ENCODE peak calls at places on chromosomes 3 and 15, in four cellular contexts. J, V, P and O are unnamed samples.

GRCh38 chr3:150268426-150269321 is 139.4 kb upstream of the TSC22D2 start:
- DNase-seq in J (no peak), V (no peak), P (no peak), O (no peak)

GRCh38 chr3:24773798-24774197 is 279.1 kb upstream of the THRB start:
- DNase-seq in J (peak; percentile 46), V (no peak), P (peak; percentile 35), O (no peak)

GRCh38 chr3:169323580-169324453 is 339.7 kb downstream of the MECOM start:
- DNase-seq in J (no peak), V (no peak), P (no peak), O (no peak)

GRCh38 chr3:129486057-129487035 is 42.1 kb upstream of the RHO start:
- DNase-seq in J (no peak), V (no peak), P (no peak), O (no peak)

GRCh38 chr15:63677778-63678177 is 80.6 kb downstream of the FBXL22 start:
- DNase-seq in J (no peak), V (no peak), P (no peak), O (no peak)

GRCh38 chr15:101121511-101122090 is 130.2 kb downstream of the CHSY1 start:
- DNase-seq in J (no peak), V (peak; percentile 33), P (peak; percentile 53), O (no peak)

GRCh38 chr3:45803252-45803935 is 7.1 kb upstream of the SLC6A20 start:
- DNase-seq in J (no peak), V (no peak), P (no peak), O (no peak)

GRCh38 chr3:10777627-10778026 is 38.4 kb upstream of the SLC6A11 start:
- DNase-seq in J (no peak), V (no peak), P (no peak), O (no peak)

GRCh38 chr15:85580914-85581313 is 200.5 kb downstream of the AKAP13 start:
- DNase-seq in J (no peak), V (peak; percentile 16), P (no peak), O (no peak)

GRCh38 chr3:175951047-175951694 is 1092.0 kb downstream of the NAALADL2 start:
- DNase-seq in J (no peak), V (no peak), P (no peak), O (no peak)

GRCh38 chr15:51751687-51752683 is 588 bp downstream of the TMOD2 start:
- DNase-seq in J (no peak), V (no peak), P (peak; percentile 82), O (no peak)

GRCh38 chr3:30644615-30645014 is 38.2 kb downstream of the TGFBR2 start:
- DNase-seq in J (no peak), V (peak; percentile 79), P (no peak), O (no peak)

GRCh38 chr3:88000853-88001252 is 58.0 kb downstream of the CGGBP1 start:
- DNase-seq in J (no peak), V (no peak), P (no peak), O (no peak)

GRCh38 chr15:89649716-89650115 is 5.6 kb downstream of the KIF7 start:
- DNase-seq in J (no peak), V (no peak), P (no peak), O (no peak)

GRCh38 chr3:61812517-61812916 is 251.1 kb downstream of the PTPRG start:
- DNase-seq in J (no peak), V (no peak), P (no peak), O (no peak)

GRCh38 chr3:149330609-149331008 is 2.8 kb downstream of the TM4SF18 start:
- DNase-seq in J (no peak), V (no peak), P (peak; percentile 9), O (no peak)

GRCh38 chr15:51076898-51077564 is 17.7 kb downstream of the TNFAIP8L3 start:
- DNase-seq in J (no peak), V (no peak), P (no peak), O (no peak)

GRCh38 chr15:54620916-54621315 is 575.8 kb downstream of the RSL24D1 start:
- DNase-seq in J (no peak), V (no peak), P (no peak), O (no peak)

GRCh38 chr15:94395626-94396025 is 164.3 kb downstream of the MCTP2 start:
- DNase-seq in J (peak; percentile 1), V (no peak), P (no peak), O (no peak)

GRCh38 chr3:242986-243706 is 46.6 kb downstream of the CHL1 start:
- DNase-seq in J (no peak), V (no peak), P (no peak), O (no peak)

GRCh38 chr15:34708422-34708821 is 46.4 kb downstream of the GJD2 start:
- DNase-seq in J (no peak), V (no peak), P (peak; percentile 51), O (no peak)

GRCh38 chr15:63615935-63616334 is 18.7 kb downstream of the FBXL22 start:
- DNase-seq in J (no peak), V (no peak), P (no peak), O (no peak)

GRCh38 chr15:85531083-85531482 is 150.7 kb downstream of the AKAP13 start:
- DNase-seq in J (no peak), V (no peak), P (no peak), O (no peak)

GRCh38 chr3:170111147-170111771 is 70.3 kb downstream of the PHC3 start:
- DNase-seq in J (no peak), V (no peak), P (no peak), O (no peak)

GRCh38 chr3:120147072-120147871 is 53.0 kb upstream of the GSK3B start:
- DNase-seq in J (no peak), V (peak; percentile 46), P (peak; percentile 82), O (no peak)

GRCh38 chr3:102904629-102905028 is 469.8 kb downstream of the ZPLD1 start:
- DNase-seq in J (no peak), V (no peak), P (no peak), O (no peak)

GRCh38 chr3:124628865-124629264 is 101.4 kb upstream of the UMPS start:
- DNase-seq in J (no peak), V (no peak), P (no peak), O (no peak)

GRCh38 chr3:71784914-71785593 is at the start of gene PROK2:
- DNase-seq in J (no peak), V (peak; percentile 42), P (peak; percentile 59), O (no peak)